ENCODE peak calls at places on chromosomes 2 and 18, in seven cellular contexts. C, E, H, J, B, W and G are unnamed samples.

GRCh38 chr2:72024451-72025175 is 123.0 kb downstream of the CYP26B1 start:
- DNase-seq in C (no peak), H (no peak), J (no peak), B (no peak), W (no peak), E (no peak), G (peak)

GRCh38 chr2:126662623-126663022 is 6.7 kb downstream of the GYPC start:
- DNase-seq in B (no peak), J (no peak), C (no peak), E (no peak), H (no peak), W (no peak), G (no peak)

GRCh38 chr2:112184121-112184520 is 45.9 kb downstream of the FBLN7 start:
- DNase-seq in B (no peak), W (no peak), H (no peak), E (no peak), C (no peak), J (no peak), G (no peak)

GRCh38 chr2:179049546-179050311 is at the start of gene CCDC141:
- DNase-seq in H (no peak), E (peak), C (no peak), W (peak), B (no peak), J (no peak), G (no peak)

GRCh38 chr2:119649364-119649917 is 29.6 kb upstream of the TMEM177 start:
- DNase-seq in B (no peak), W (no peak), E (no peak), J (no peak), C (no peak), H (no peak), G (no peak)

GRCh38 chr18:28723506-28723905 is 546.6 kb upstream of the CDH2 start:
- DNase-seq in J (no peak), C (no peak), B (no peak), E (no peak), H (no peak), W (no peak), G (no peak)

GRCh38 chr2:237978058-237978712 is 11.4 kb downstream of the UBE2F start:
- DNase-seq in C (no peak), E (peak), J (no peak), W (peak), H (peak), B (no peak), G (no peak)

GRCh38 chr2:135998842-135999241 is 13.4 kb upstream of the DARS1 start:
- DNase-seq in W (no peak), B (no peak), C (no peak), H (no peak), J (no peak), E (no peak), G (no peak)

GRCh38 chr2:95384854-95385569 is 17.5 kb upstream of the FAHD2A start:
- DNase-seq in E (peak), C (no peak), B (no peak), H (no peak), J (no peak), W (no peak), G (no peak)

GRCh38 chr2:47024046-47024445 is 108.4 kb upstream of the MCFD2 start:
- DNase-seq in E (no peak), B (no peak), W (no peak), J (no peak), H (no peak), C (no peak), G (no peak)

GRCh38 chr2:1632006-1632348 is 112.3 kb downstream of the PXDN start:
- DNase-seq in H (no peak), J (peak), W (no peak), E (no peak), C (no peak), B (no peak), G (no peak)

GRCh38 chr2:45494275-45494977 is 116.6 kb downstream of the SRBD1 start:
- DNase-seq in J (peak), W (no peak), C (peak), H (peak), B (no peak), E (peak), G (peak)

GRCh38 chr18:58761241-58761969 is 90.1 kb downstream of the MALT1 start:
- DNase-seq in J (no peak), H (no peak), B (no peak), W (no peak), C (no peak), E (no peak), G (no peak)

GRCh38 chr2:228847684-228848083 is 423.4 kb downstream of the PID1 start:
- DNase-seq in J (no peak), B (no peak), E (no peak), C (no peak), H (no peak), W (no peak), G (no peak)

GRCh38 chr2:241813806-241814570 is 5.0 kb downstream of the NEU4 start:
- DNase-seq in J (no peak), H (no peak), E (no peak), B (no peak), C (no peak), W (peak), G (no peak)

GRCh38 chr2:238797537-238797936 is 50.3 kb upstream of the TWIST2 start:
- DNase-seq in B (no peak), W (no peak), J (no peak), E (no peak), C (no peak), H (no peak), G (no peak)

GRCh38 chr2:113886479-113887383 is 3.2 kb upstream of the ACTR3 start:
- DNase-seq in C (peak), B (no peak), W (peak), E (peak), H (no peak), J (peak), G (no peak)

GRCh38 chr2:28525481-28525880 is 29.6 kb downstream of the PLB1 start:
- DNase-seq in B (no peak), C (no peak), E (no peak), H (no peak), W (no peak), J (no peak), G (no peak)

GRCh38 chr2:138452324-138452723 is 49.2 kb upstream of the SPOPL start:
- DNase-seq in J (no peak), E (no peak), W (no peak), C (no peak), H (no peak), B (no peak), G (no peak)

GRCh38 chr2:147231607-147232006 is 613.2 kb upstream of the ACVR2A start:
- DNase-seq in E (no peak), W (no peak), B (no peak), H (no peak), J (no peak), C (no peak), G (no peak)

GRCh38 chr2:23595601-23596251 is 210.7 kb downstream of the KLHL29 start:
- DNase-seq in H (peak), W (no peak), B (no peak), C (peak), E (peak), J (no peak), G (peak)

GRCh38 chr2:138395565-138396306 is 105.8 kb upstream of the SPOPL start:
- DNase-seq in E (no peak), W (peak), B (no peak), C (peak), H (no peak), J (peak), G (no peak)

GRCh38 chr2:108978709-108979111 is 10.3 kb downstream of the EDAR start:
- DNase-seq in W (no peak), B (no peak), E (peak), H (no peak), J (no peak), C (no peak), G (no peak)

GRCh38 chr18:79381811-79382311 is 13.9 kb upstream of the NFATC1 start:
- DNase-seq in W (no peak), C (no peak), B (no peak), J (no peak), H (peak), E (no peak), G (no peak)

GRCh38 chr2:105610444-105611327 is 134.0 kb upstream of the NCK2 start:
- DNase-seq in H (no peak), C (no peak), B (no peak), J (no peak), W (no peak), E (peak), G (no peak)

GRCh38 chr2:64645014-64645418 is 8.7 kb downstream of the SERTAD2 start:
- DNase-seq in C (no peak), E (peak), H (no peak), W (peak), J (peak), B (no peak), G (peak)

GRCh38 chr2:44218771-44219170 is 50.1 kb downstream of the PPM1B start:
- DNase-seq in J (no peak), E (no peak), W (no peak), B (no peak), H (no peak), C (no peak), G (no peak)

GRCh38 chr2:124018894-124019293 is 6.2 kb upstream of the CNTNAP5 start:
- DNase-seq in W (no peak), E (peak), C (no peak), J (peak), B (no peak), H (no peak), G (no peak)

GRCh38 chr18:48796491-48797205 is 154.1 kb downstream of the SMAD7 start:
- DNase-seq in H (no peak), E (no peak), W (peak), J (no peak), B (no peak), C (no peak), G (no peak)

GRCh38 chr2:227805578-227805977 is 8.1 kb upstream of the CCL20 start:
- DNase-seq in W (no peak), B (no peak), C (no peak), E (no peak), H (no peak), J (no peak), G (no peak)

GRCh38 chr2:20428717-20429490 is 18.0 kb upstream of the RHOB start:
- DNase-seq in J (no peak), E (no peak), C (no peak), W (no peak), B (no peak), H (no peak), G (no peak)

GRCh38 chr2:59490192-59490591 is 1063.3 kb downstream of the BCL11A start:
- DNase-seq in B (no peak), E (no peak), H (no peak), C (no peak), W (no peak), J (no peak), G (no peak)

GRCh38 chr2:48767330-48767729 is 11.8 kb upstream of the LHCGR start:
- DNase-seq in B (peak), E (peak), J (no peak), C (no peak), H (no peak), W (no peak), G (no peak)

GRCh38 chr2:163778045-163778753 is 42.4 kb upstream of the FIGN start:
- DNase-seq in E (no peak), W (peak), C (peak), H (no peak), B (no peak), J (peak), G (no peak)

GRCh38 chr2:195094330-195094729 is 562.7 kb upstream of the SLC39A10 start:
- DNase-seq in H (no peak), J (peak), W (no peak), C (no peak), E (no peak), B (no peak), G (no peak)